ENCODE peak calls at places on chromosomes 2 and 18, in ten cellular contexts. J is HCT116, O is HFF-Myc, K is H9, Q is uterus, Z is upper lobe of left lung, A is thyroid gland, N is fibroblast of lung, F is foreskin keratinocyte, T is tibial nerve. D is an unnamed sample.

GRCh38 chr2:42086500-42086953 is 38.7 kb downstream of the PKDCC start:
- DNase-seq in T (peak), O (no peak), A (peak), F (no peak), Q (peak), Z (no peak), J (peak), K (peak), N (peak), D (peak)

GRCh38 chr2:202002381-202002780 is 31.3 kb upstream of the FZD7 start:
- DNase-seq in A (no peak), F (no peak), O (no peak), Z (no peak), N (no peak), Q (no peak), K (no peak), J (no peak), T (no peak), D (no peak)

GRCh38 chr18:25244170-25244569 is 107.8 kb downstream of the ZNF521 start:
- DNase-seq in F (no peak), Z (no peak), K (no peak), Q (no peak), J (no peak), O (no peak), T (no peak), N (no peak), A (no peak), D (no peak)

GRCh38 chr2:177909962-177910361 is 162.6 kb downstream of the PDE11A start:
- DNase-seq in A (no peak), O (no peak), J (no peak), Z (no peak), Q (no peak), K (no peak), F (peak), T (no peak), N (peak), D (no peak)

GRCh38 chr18:79586436-79587297 is 92.9 kb upstream of the CTDP1 start:
- DNase-seq in K (peak), J (no peak), A (no peak), O (no peak), T (no peak), F (no peak), Q (peak), N (no peak), Z (no peak), D (no peak)

GRCh38 chr2:73925033-73925704 is 1.5 kb upstream of the DGUOK start:
- DNase-seq in J (peak), Q (no peak), O (no peak), F (no peak), T (no peak), N (no peak), A (no peak), Z (no peak), K (peak), D (no peak)

GRCh38 chr2:226466124-226466523 is 333.5 kb downstream of the IRS1 start:
- DNase-seq in A (peak), Z (no peak), K (no peak), O (no peak), N (no peak), T (no peak), F (no peak), J (no peak), Q (no peak), D (no peak)

GRCh38 chr2:109616184-109616583 is 2.0 kb downstream of the SOWAHC start:
- DNase-seq in J (no peak), Q (no peak), T (no peak), O (no peak), Z (no peak), A (no peak), N (no peak), K (no peak), F (no peak), D (no peak)

GRCh38 chr2:40315684-40316083 is 136.2 kb downstream of the SLC8A1 start:
- DNase-seq in T (no peak), Q (peak), O (peak), A (no peak), F (no peak), J (no peak), N (peak), Z (no peak), K (no peak), D (peak)

GRCh38 chr2:16824472-16824871 is 158.8 kb upstream of the CYRIA start:
- DNase-seq in N (no peak), T (no peak), O (no peak), F (peak), J (no peak), Q (no peak), K (no peak), Z (no peak), A (no peak), D (no peak)

GRCh38 chr2:219296631-219297391 is 12.4 kb downstream of the PTPRN start:
- DNase-seq in F (no peak), A (no peak), K (no peak), T (no peak), Z (no peak), Q (no peak), J (no peak), N (no peak), O (no peak), D (no peak)

GRCh38 chr2:177338177-177338721 is 54.3 kb upstream of the AGPS start:
- DNase-seq in Z (no peak), J (peak), N (peak), T (no peak), F (peak), K (no peak), Q (no peak), O (peak), A (no peak), D (peak)

GRCh38 chr2:105541189-105542050 is 142.6 kb upstream of the FHL2 start:
- DNase-seq in Z (no peak), F (peak), Q (no peak), A (no peak), K (no peak), T (no peak), J (no peak), O (no peak), N (no peak), D (no peak)

GRCh38 chr2:128780434-128781080 is 461.9 kb upstream of the HS6ST1 start:
- DNase-seq in T (no peak), J (no peak), Q (no peak), A (no peak), N (no peak), O (no peak), F (no peak), Z (no peak), K (no peak), D (no peak)

GRCh38 chr2:16281451-16282330 is 341.3 kb downstream of the MYCN start:
- DNase-seq in N (no peak), F (no peak), T (peak), O (no peak), K (peak), Q (no peak), Z (no peak), J (peak), A (peak), D (no peak)

GRCh38 chr2:219561179-219562048 is 9.9 kb downstream of the OBSL1 start:
- DNase-seq in N (no peak), Q (no peak), T (no peak), F (no peak), A (no peak), K (peak), J (no peak), Z (no peak), O (no peak), D (no peak)

GRCh38 chr2:126797622-126798275 is 100.9 kb upstream of the TEX51 start:
- DNase-seq in O (no peak), T (no peak), N (no peak), Q (no peak), A (no peak), F (no peak), Z (no peak), K (peak), J (no peak), D (no peak)

GRCh38 chr2:120306091-120306490 is 39.8 kb upstream of the INHBB start:
- DNase-seq in N (no peak), K (no peak), Z (no peak), T (no peak), F (no peak), O (no peak), A (no peak), Q (no peak), J (no peak), D (no peak)

GRCh38 chr18:58054041-58054733 is 10.2 kb downstream of the NEDD4L start:
- DNase-seq in T (no peak), J (no peak), A (peak), Q (no peak), O (no peak), F (peak), N (peak), Z (peak), K (peak), D (peak)

GRCh38 chr2:26196683-26197418 is 24.0 kb downstream of the GAREM2 start:
- DNase-seq in Z (no peak), N (no peak), A (no peak), T (no peak), K (no peak), Q (no peak), J (no peak), F (no peak), O (no peak), D (no peak)

GRCh38 chr2:11602563-11603182 is 67.3 kb downstream of the NTSR2 start:
- DNase-seq in Q (no peak), A (no peak), T (no peak), O (no peak), N (no peak), J (no peak), K (no peak), F (no peak), Z (no peak), D (no peak)

GRCh38 chr2:219687266-219687665 is 59.8 kb downstream of the SLC4A3 start:
- DNase-seq in Z (no peak), Q (no peak), F (peak), T (no peak), N (peak), J (peak), O (no peak), A (no peak), K (no peak), D (peak)

GRCh38 chr2:131154071-131154531 is 49.0 kb downstream of the PLEKHB2 start:
- DNase-seq in Z (peak), A (peak), T (peak), O (peak), K (peak), F (peak), N (peak), J (peak), Q (peak), D (peak)

GRCh38 chr18:76932026-76932819 is 109.9 kb downstream of the ZNF236 start:
- DNase-seq in A (peak), T (peak), J (no peak), N (peak), O (no peak), Q (peak), Z (no peak), F (no peak), K (no peak), D (peak)

GRCh38 chr18:44465337-44465736 is 215.4 kb upstream of the SETBP1 start:
- DNase-seq in N (peak), J (no peak), F (no peak), T (peak), K (no peak), A (no peak), Z (no peak), O (no peak), Q (no peak), D (peak)

GRCh38 chr2:218398437-218399390 is 954 bp upstream of the CTDSP1 start:
- DNase-seq in Z (peak), J (peak), A (peak), K (peak), T (peak), F (peak), N (peak), Q (peak), O (no peak), D (peak)

GRCh38 chr2:42859801-42860200 is 67.4 kb upstream of the HAAO start:
- DNase-seq in T (no peak), O (no peak), J (no peak), F (peak), A (no peak), N (peak), Q (no peak), K (no peak), Z (no peak), D (peak)

GRCh38 chr2:105490204-105490603 is 91.4 kb upstream of the FHL2 start:
- DNase-seq in F (no peak), N (no peak), Q (no peak), O (no peak), Z (no peak), K (no peak), A (peak), J (no peak), T (no peak), D (no peak)

GRCh38 chr2:64766841-64767669 is 113.3 kb upstream of the SERTAD2 start:
- DNase-seq in F (no peak), J (no peak), N (peak), A (no peak), Q (no peak), K (no peak), O (no peak), T (no peak), Z (no peak), D (peak)

GRCh38 chr2:25165992-25166618 is 2.3 kb downstream of the POMC start:
- DNase-seq in K (peak), Q (no peak), F (no peak), A (peak), Z (peak), J (peak), N (peak), O (no peak), T (no peak), D (no peak)

GRCh38 chr2:31382452-31383120 is 32.0 kb downstream of the XDH start:
- DNase-seq in J (no peak), Q (no peak), A (no peak), N (peak), O (no peak), T (no peak), F (no peak), Z (no peak), K (peak), D (peak)

GRCh38 chr18:35577045-35577848 is 4.3 kb upstream of the GALNT1 start:
- DNase-seq in O (no peak), J (no peak), F (no peak), A (no peak), K (no peak), Z (no peak), N (peak), T (no peak), Q (no peak), D (no peak)

GRCh38 chr2:199602271-199602895 is 144.6 kb upstream of the SATB2 start:
- DNase-seq in N (peak), O (no peak), F (no peak), K (peak), Q (no peak), Z (no peak), T (no peak), A (peak), J (peak), D (no peak)
- TF ChIP-seq CTCF in N (peak), O (no peak), F (peak), K (peak), Q (no peak), Z (no peak), T (no peak), A (no peak), J (peak), D (no peak)

GRCh38 chr2:36918307-36918706 is 48.0 kb downstream of the STRN start:
- DNase-seq in F (no peak), J (no peak), T (no peak), Q (no peak), K (no peak), Z (no peak), O (no peak), A (no peak), N (no peak), D (peak)
- TF ChIP-seq CTCF in F (peak), J (no peak), T (peak), Q (no peak), K (peak), Z (no peak), O (no peak), A (peak), N (peak), D (peak)

GRCh38 chr2:118675531-118675930 is 171.9 kb downstream of the EN1 start:
- DNase-seq in O (no peak), F (no peak), K (no peak), N (no peak), Q (no peak), Z (no peak), T (peak), A (no peak), J (no peak), D (no peak)

GRCh38 chr2:118672571-118673158 is 174.8 kb downstream of the EN1 start:
- DNase-seq in T (no peak), A (no peak), J (no peak), Z (no peak), Q (no peak), F (no peak), N (peak), O (no peak), K (no peak), D (peak)

GRCh38 chr2:118672055-118672454 is 175.4 kb downstream of the EN1 start:
- DNase-seq in Z (no peak), K (no peak), O (no peak), Q (no peak), T (no peak), J (no peak), A (no peak), N (no peak), F (no peak), D (no peak)

GRCh38 chr2:118678985-118679384 is 168.5 kb downstream of the EN1 start:
- DNase-seq in K (no peak), N (peak), O (no peak), T (no peak), F (no peak), Z (no peak), J (no peak), Q (no peak), A (no peak), D (no peak)

DNA sequence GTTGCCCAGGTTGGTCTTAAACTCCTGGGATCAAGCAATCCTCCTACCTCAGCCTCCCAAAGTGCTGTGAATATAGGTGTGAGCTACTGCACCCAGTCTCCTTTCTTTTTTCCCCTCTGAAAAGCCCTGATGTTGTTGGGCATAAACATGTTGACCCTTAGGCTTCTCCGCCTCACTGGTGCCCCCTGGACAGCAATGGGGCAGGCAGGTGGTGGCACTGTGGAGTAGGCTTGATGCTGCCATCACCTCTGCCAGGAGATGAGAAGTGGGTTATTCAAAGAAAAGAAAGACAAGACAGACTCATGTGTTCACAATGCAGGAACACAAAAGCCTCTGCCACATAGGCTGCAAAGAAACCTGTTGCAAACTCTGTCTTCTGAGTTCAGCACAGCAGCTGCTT is 169.9 kb downstream of the EN1 start:
- DNase-seq in A (no peak), J (no peak), F (no peak), N (no peak), Q (no peak), K (no peak), O (no peak), Z (no peak), T (no peak), D (no peak)
- TF ChIP-seq CTCF in A (no peak), J (no peak), F (no peak), N (no peak), Q (no peak), K (no peak), O (no peak), Z (no peak), T (no peak), D (no peak)

DNA sequence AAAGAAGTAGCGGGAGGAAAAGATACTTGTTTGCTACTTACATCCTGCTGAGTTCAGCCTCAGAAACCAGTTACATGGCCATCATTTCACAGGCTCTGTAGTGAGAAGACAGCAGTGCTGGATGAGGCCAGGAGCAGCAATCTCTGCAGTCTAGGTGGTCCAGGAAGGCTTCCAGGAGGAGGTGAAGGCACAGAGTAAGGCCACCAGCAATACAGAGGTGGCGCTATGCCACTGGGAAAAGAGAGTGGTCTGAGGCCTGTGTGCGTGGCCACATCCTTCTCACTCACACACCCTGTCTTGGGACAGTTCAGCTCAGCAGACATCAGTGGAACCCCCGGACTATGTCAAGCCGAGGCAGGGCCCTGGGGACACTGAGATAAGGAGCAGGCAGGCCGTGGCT is 162.7 kb downstream of the KLHL29 start:
- DNase-seq in Q (no peak), A (no peak), T (no peak), F (no peak), Z (no peak), O (no peak), J (no peak), K (no peak), N (no peak), D (no peak)
- TF ChIP-seq CTCF in Q (no peak), A (no peak), T (no peak), F (peak), Z (no peak), O (no peak), J (no peak), K (peak), N (no peak), D (no peak)

GRCh38 chr2:103284750-103285149 is 522.9 kb downstream of the TMEM182 start:
- DNase-seq in T (no peak), J (no peak), O (no peak), F (no peak), Z (no peak), K (no peak), Q (no peak), A (no peak), N (no peak), D (no peak)
- TF ChIP-seq CTCF in T (no peak), J (no peak), O (no peak), F (no peak), Z (no peak), K (peak), Q (no peak), A (no peak), N (no peak), D (no peak)

DNA sequence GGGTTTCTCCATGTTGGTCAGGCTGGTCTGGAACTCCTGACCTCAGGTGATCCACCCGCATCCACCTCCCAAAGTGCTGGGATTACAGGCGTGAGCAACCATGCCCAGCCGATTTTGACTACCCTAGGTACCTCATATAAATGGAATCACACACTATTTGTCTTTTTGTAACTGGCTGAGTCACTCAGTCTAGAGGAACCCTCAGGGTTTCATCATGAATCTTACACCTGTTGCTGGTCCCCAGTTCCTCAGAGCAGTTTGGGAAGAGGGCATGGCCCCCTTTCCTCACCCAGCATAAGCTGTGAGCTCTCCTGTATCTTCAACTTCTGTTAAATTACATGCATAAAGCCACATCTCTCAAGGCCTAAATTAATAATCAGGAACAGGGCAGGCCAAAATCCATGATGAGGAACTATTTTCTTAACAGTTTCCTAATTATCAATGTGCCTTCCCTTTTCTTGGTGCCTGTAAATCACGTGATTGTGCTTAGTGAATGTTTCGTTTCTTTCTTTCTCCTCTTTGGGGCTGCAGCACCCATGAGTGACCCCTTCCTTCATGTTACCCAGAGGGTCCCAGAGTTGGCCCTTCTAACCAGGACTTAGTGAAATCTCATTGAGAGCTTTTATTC is 20.9 kb downstream of the DYSF start:
- DNase-seq in O (no peak), N (no peak), T (no peak), F (no peak), Z (no peak), K (no peak), J (no peak), Q (no peak), A (no peak), D (no peak)
- TF ChIP-seq CTCF in O (no peak), N (no peak), T (no peak), F (no peak), Z (no peak), K (no peak), J (no peak), Q (no peak), A (no peak), D (no peak)